ENCODE peak calls at places on chromosomes 11 and 22, in four cellular contexts. K is HEK293T, W is HepG2, N is K562. P is an unnamed sample.

GRCh38 chr11:82995754-82996398 is 75.8 kb downstream of the RAB30 start:
- DNase-seq in N (no peak), W (no peak), K (no peak), P (no peak)

GRCh38 chr22:20292673-20293232 is 24.6 kb upstream of the RTN4R start:
- DNase-seq in N (no peak), K (no peak), W (no peak), P (no peak)

GRCh38 chr11:67465190-67465522 is 3.9 kb downstream of the TMEM134 start:
- DNase-seq in K (no peak), W (peak; percentile 30), N (no peak), P (no peak)

GRCh38 chr11:12693485-12694181 is 19.4 kb downstream of the TEAD1 start:
- DNase-seq in K (no peak), W (peak; percentile 48), N (no peak), P (no peak)

GRCh38 chr11:44624761-44625221 is 59.3 kb downstream of the CD82 start:
- DNase-seq in N (no peak), K (no peak), W (no peak), P (no peak)

GRCh38 chr22:26756675-26757293 is 99.4 kb downstream of the MIAT start:
- DNase-seq in K (peak; percentile 82), W (no peak), N (peak; percentile 70), P (peak; percentile 73)

GRCh38 chr11:59767212-59767611 is 12.0 kb downstream of the STX3 start:
- DNase-seq in K (no peak), W (no peak), N (peak; percentile 27), P (no peak)

GRCh38 chr11:80899381-80899780 is 1458.6 kb upstream of the TENM4 start:
- DNase-seq in W (no peak), N (no peak), K (no peak), P (no peak)

GRCh38 chr22:40719599-40719998 is 40.3 kb downstream of the MCHR1 start:
- DNase-seq in K (no peak), W (peak; percentile 45), N (no peak), P (no peak)

GRCh38 chr11:113643701-113644100 is 62.4 kb downstream of the TMPRSS5 start:
- DNase-seq in W (no peak), K (no peak), N (no peak), P (no peak)

GRCh38 chr22:41551882-41552582 is 7.8 kb upstream of the POLR3H start:
- DNase-seq in W (no peak), K (no peak), N (no peak), P (no peak)

GRCh38 chr11:37946155-37946766 is 1348.2 kb upstream of the RAG2 start:
- DNase-seq in W (peak; percentile 18), N (no peak), K (no peak), P (peak; percentile 24)

GRCh38 chr11:130314184-130314748 is 451 bp downstream of the ZBTB44 start:
- DNase-seq in N (peak; percentile 83), W (peak; percentile 20), K (peak; percentile 66), P (peak; percentile 57)

GRCh38 chr11:118212781-118213565 is 11.8 kb downstream of the JAML start:
- DNase-seq in W (no peak), N (no peak), K (no peak), P (no peak)

GRCh38 chr22:27717094-27717493 is 84.5 kb downstream of the MN1 start:
- DNase-seq in N (no peak), K (no peak), W (no peak), P (no peak)

GRCh38 chr11:121311373-121311772 is 18.8 kb downstream of the SC5D start:
- DNase-seq in N (no peak), W (no peak), K (no peak), P (no peak)

GRCh38 chr11:134882141-134882540 is 470.1 kb upstream of the B3GAT1 start:
- DNase-seq in N (no peak), W (no peak), K (no peak), P (no peak)

GRCh38 chr11:67502328-67502979 is 2.7 kb downstream of the PITPNM1 start:
- DNase-seq in K (no peak), W (no peak), N (no peak), P (no peak)

GRCh38 chr11:34274712-34275398 is 83.0 kb downstream of the ABTB2 start:
- DNase-seq in K (no peak), N (no peak), W (no peak), P (no peak)

GRCh38 chr11:67354314-67355022 is 1.1 kb upstream of the POLD4 start:
- DNase-seq in W (peak; percentile 97), N (peak; percentile 85), K (no peak), P (no peak)

GRCh38 chr11:8231979-8232378 is 31.7 kb downstream of the LMO1 start:
- DNase-seq in W (no peak), K (no peak), N (no peak), P (no peak)

GRCh38 chr11:72736452-72737069 is 15.6 kb downstream of the ARAP1 start:
- DNase-seq in W (no peak), N (peak; percentile 62), K (no peak), P (no peak)

GRCh38 chr11:70397336-70397982 is 870 bp upstream of the CTTN start:
- DNase-seq in W (peak; percentile 43), N (peak; percentile 55), K (peak; percentile 50), P (peak; percentile 37)
- TF ChIP-seq ELF4 in W (no peak), N (no peak), K (no peak), P (no peak)

GRCh38 chr11:35855685-35856084 is 88.2 kb upstream of the LDLRAD3 start:
- DNase-seq in N (no peak), K (no peak), W (no peak), P (no peak)
- TF ChIP-seq ELF4 in N (no peak), K (no peak), W (no peak), P (no peak)

DNA sequence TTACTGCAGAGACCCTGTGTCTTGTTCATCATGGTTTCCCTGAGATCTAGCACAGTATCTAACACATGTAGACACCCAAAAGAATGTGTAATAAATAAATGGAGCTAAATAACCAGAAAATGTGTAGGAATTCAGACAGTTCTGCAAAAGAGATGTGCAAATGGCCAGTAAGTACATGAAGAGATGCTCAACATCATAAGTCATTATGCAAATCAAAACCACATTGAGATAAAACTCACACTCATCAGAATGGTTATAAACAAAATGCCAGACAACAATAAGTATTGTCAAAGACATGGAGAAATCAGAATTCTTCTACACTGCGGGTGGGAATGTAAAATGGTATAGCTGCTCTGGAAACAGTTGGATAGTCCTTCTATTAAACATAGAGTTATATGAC is 88.5 kb downstream of the RBFOX2 start:
- DNase-seq in N (no peak), W (no peak), K (no peak), P (no peak)
- TF ChIP-seq ELF4 in N (no peak), W (no peak), K (no peak), P (no peak)

GRCh38 chr11:69670158-69670845 is 4.9 kb downstream of the LTO1 start:
- DNase-seq in N (peak; percentile 86), K (peak; percentile 88), W (peak; percentile 77), P (peak; percentile 89)

GRCh38 chr11:69669486-69669885 is 5.7 kb downstream of the LTO1 start:
- DNase-seq in W (no peak), K (no peak), N (no peak), P (no peak)

GRCh38 chr11:69674267-69674885 is 777 bp downstream of the LTO1 start:
- DNase-seq in W (no peak), N (peak; percentile 52), K (no peak), P (no peak)

GRCh38 chr11:69674886-69675714 is at the start of gene LTO1:
- DNase-seq in N (peak; percentile 99), K (peak; percentile 97), W (peak; percentile 88), P (peak; percentile 95)

GRCh38 chr11:69671734-69672465 is 3.3 kb downstream of the LTO1 start:
- DNase-seq in W (no peak), N (no peak), K (no peak), P (no peak)
- TF ChIP-seq ELF4 in W (no peak), N (no peak), K (no peak), P (no peak)

DNA sequence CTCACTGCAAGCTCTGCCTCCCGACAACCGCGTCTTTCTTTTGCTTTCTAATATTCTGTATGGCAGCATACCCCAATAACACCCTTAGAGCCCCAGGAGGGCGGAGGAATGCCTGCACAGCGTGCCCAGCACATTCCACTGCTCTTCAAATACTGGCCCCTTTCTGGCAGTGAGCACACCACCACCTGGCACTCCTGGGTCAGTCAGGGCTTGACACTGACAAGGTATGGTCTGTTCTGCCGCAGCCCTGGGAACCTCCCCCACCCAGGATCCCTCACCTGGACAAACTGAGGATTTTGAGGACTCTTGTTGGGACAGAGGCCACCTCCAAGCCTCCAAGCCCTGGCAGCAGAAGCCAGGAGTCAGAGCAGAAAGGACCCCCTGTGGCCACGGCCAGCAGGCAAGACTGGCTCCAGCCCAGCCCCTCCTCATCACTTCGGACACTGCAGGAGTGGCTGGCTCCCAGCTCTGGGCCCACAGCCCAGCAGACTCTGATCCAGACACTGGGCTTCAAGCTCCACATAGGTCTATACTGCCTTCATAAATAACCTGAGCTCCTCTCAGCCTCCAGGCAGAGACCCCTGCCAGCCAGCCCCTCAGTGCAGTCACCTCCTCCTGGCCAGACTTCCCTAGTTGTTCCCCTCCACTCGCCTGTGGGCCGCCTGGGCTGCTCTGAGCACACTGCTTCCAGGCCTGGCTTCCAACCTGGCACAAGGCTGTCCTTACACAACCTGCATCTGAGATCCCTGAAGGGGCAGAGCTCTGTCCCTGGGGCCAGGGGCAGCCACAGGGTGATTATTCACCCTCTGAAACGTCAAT is 14.5 kb downstream of the CARS1 start:
- DNase-seq in W (no peak), N (no peak), K (no peak), P (no peak)
- TF ChIP-seq ELF4 in W (no peak), N (no peak), K (no peak), P (no peak)